ENCODE peak calls at places on chromosomes 1 and 21, in five cellular contexts. B, H, U, P and G are unnamed samples.

GRCh38 chr1:36765785-36766300 is 268.5 kb downstream of the GRIK3 start:
- DNase-seq in B (no peak), U (no peak), P (no peak), H (no peak), G (no peak)

GRCh38 chr1:158996998-158997397 is 12.7 kb upstream of the IFI16 start:
- DNase-seq in P (no peak), H (no peak), U (no peak), B (no peak), G (no peak)

GRCh38 chr1:179881642-179882252 is 338 bp upstream of the TOR1AIP1 start:
- DNase-seq in H (peak; percentile 88), B (no peak), U (peak; percentile 90), P (peak; percentile 82), G (no peak)

GRCh38 chr1:202349263-202349928 is 897 bp downstream of the PPP1R12B start:
- DNase-seq in B (no peak), P (peak; percentile 56), H (no peak), U (peak; percentile 58), G (no peak)

GRCh38 chr1:31704261-31705079 is 653 bp upstream of the COL16A1 start:
- DNase-seq in P (peak; percentile 56), U (peak; percentile 72), H (peak; percentile 45), B (no peak), G (no peak)

GRCh38 chr1:25103180-25103790 is 129.0 kb downstream of the SYF2 start:
- DNase-seq in B (no peak), H (no peak), U (no peak), P (no peak), G (no peak)

GRCh38 chr1:25061596-25061995 is 131.5 kb upstream of the RUNX3 start:
- DNase-seq in H (no peak), P (no peak), B (no peak), U (no peak), G (no peak)

GRCh38 chr1:65278344-65279091 is 30.8 kb upstream of the DNAJC6 start:
- DNase-seq in H (no peak), B (no peak), U (no peak), P (no peak), G (no peak)

GRCh38 chr1:34108269-34108668 is 56.8 kb downstream of the CSMD2 start:
- DNase-seq in P (no peak), B (no peak), H (no peak), U (no peak), G (no peak)

GRCh38 chr1:2999571-2999970 is 21.7 kb upstream of the ACTRT2 start:
- DNase-seq in U (no peak), B (no peak), P (no peak), H (no peak), G (no peak)

GRCh38 chr1:20724364-20725188 is 6.8 kb upstream of the KIF17 start:
- DNase-seq in H (no peak), P (no peak), U (no peak), B (no peak), G (no peak)

GRCh38 chr21:44598031-44598430 is 2.4 kb upstream of the KRTAP10-7 start:
- DNase-seq in B (no peak), H (no peak), P (no peak), U (no peak), G (no peak)

GRCh38 chr1:21530368-21531016 is 21.3 kb downstream of the ALPL start:
- DNase-seq in B (no peak), P (no peak), U (no peak), H (no peak), G (no peak)

GRCh38 chr21:34279285-34279684 is 84.5 kb upstream of the KCNE2 start:
- DNase-seq in H (no peak), P (no peak), U (no peak), B (no peak), G (no peak)

GRCh38 chr21:25191141-25191540 is 416.1 kb downstream of the MRPL39 start:
- DNase-seq in P (no peak), H (no peak), B (no peak), U (no peak), G (peak; percentile 25)

GRCh38 chr21:46038871-46039397 is 57.4 kb downstream of the COL6A1 start:
- DNase-seq in U (peak; percentile 96), B (no peak), P (peak; percentile 48), H (no peak), G (no peak)

GRCh38 chr21:46161180-46161799 is 5.9 kb upstream of the FTCD start:
- DNase-seq in P (no peak), H (no peak), U (no peak), B (no peak), G (no peak)

GRCh38 chr1:22332166-22332717 is 119.4 kb upstream of the ZBTB40 start:
- DNase-seq in H (no peak), P (no peak), U (no peak), B (no peak), G (no peak)

GRCh38 chr1:209517651-209518050 is 65.9 kb upstream of the CAMK1G start:
- DNase-seq in B (no peak), U (no peak), H (no peak), P (no peak), G (no peak)

GRCh38 chr1:209106861-209107260 is 476.7 kb upstream of the CAMK1G start:
- DNase-seq in P (no peak), H (no peak), B (no peak), U (no peak), G (no peak)

GRCh38 chr1:25522240-25522639 is 21.2 kb upstream of the LDLRAP1 start:
- DNase-seq in P (no peak), B (no peak), H (no peak), U (no peak), G (no peak)

GRCh38 chr1:154951901-154952657 is 3.8 kb downstream of the PBXIP1 start:
- DNase-seq in U (no peak), B (peak; percentile 71), H (no peak), P (no peak), G (peak; percentile 59)

GRCh38 chr1:22850281-22850680 is 122.4 kb downstream of the LACTBL1 start:
- DNase-seq in P (no peak), H (no peak), U (no peak), B (no peak), G (no peak)

GRCh38 chr1:101964708-101965107 is 32.0 kb downstream of the OLFM3 start:
- DNase-seq in U (no peak), P (no peak), B (no peak), H (no peak), G (no peak)

GRCh38 chr1:42767510-42767924 is 468 bp downstream of the C1orf50 start:
- DNase-seq in H (no peak), P (no peak), U (no peak), B (peak; percentile 16), G (no peak)

GRCh38 chr1:64891440-64891815 is 74.9 kb downstream of the JAK1 start:
- DNase-seq in P (no peak), H (no peak), U (no peak), B (no peak), G (no peak)

GRCh38 chr1:171740987-171741871 is 636 bp downstream of the VAMP4 start:
- DNase-seq in U (peak; percentile 9), P (peak; percentile 30), H (peak; percentile 24), B (peak; percentile 50), G (peak; percentile 61)